ENCODE peak calls at places on chromosomes 1 and 21, in ten cellular contexts. One of them, this sample, is unnamed.

GRCh38 chr1:114558548-114558947 is 22.9 kb downstream of the BCAS2 start:
- DNase-seq in AG09319: no peak
- DNase-seq in fibroblast of lung: peak; percentile 11
- DNase-seq in cardiac muscle cell: peak; percentile 10
- DNase-seq in CD4-positive, alpha-beta T cell: no peak
- DNase-seq in AG04450: no peak
- DNase-seq in Calu3: no peak
- DNase-seq in breast epithelium: no peak
- DNase-seq in nephron progenitor cell: no peak
- DNase-seq in heart right ventricle: no peak
- DNase-seq in this sample: no peak

GRCh38 chr1:48177257-48177656 is 45.3 kb upstream of the SLC5A9 start:
- DNase-seq in AG09319: no peak
- DNase-seq in fibroblast of lung: peak; percentile 38
- DNase-seq in cardiac muscle cell: no peak
- DNase-seq in CD4-positive, alpha-beta T cell: no peak
- DNase-seq in AG04450: no peak
- DNase-seq in Calu3: no peak
- DNase-seq in breast epithelium: no peak
- DNase-seq in nephron progenitor cell: no peak
- DNase-seq in heart right ventricle: no peak
- DNase-seq in this sample: no peak

GRCh38 chr1:112083487-112083886 is 94.0 kb upstream of the KCND3 start:
- DNase-seq in AG09319: no peak
- DNase-seq in fibroblast of lung: peak; percentile 1
- DNase-seq in cardiac muscle cell: peak; percentile 76
- DNase-seq in CD4-positive, alpha-beta T cell: no peak
- DNase-seq in AG04450: no peak
- DNase-seq in Calu3: no peak
- DNase-seq in breast epithelium: no peak
- DNase-seq in nephron progenitor cell: peak; percentile 22
- DNase-seq in heart right ventricle: no peak
- DNase-seq in this sample: no peak

GRCh38 chr1:92754000-92754787 is 30.7 kb downstream of the EVI5 start:
- DNase-seq in AG09319: peak; percentile 65
- DNase-seq in fibroblast of lung: peak; percentile 80
- DNase-seq in cardiac muscle cell: no peak
- DNase-seq in CD4-positive, alpha-beta T cell: no peak
- DNase-seq in AG04450: peak; percentile 69
- DNase-seq in Calu3: no peak
- DNase-seq in breast epithelium: no peak
- DNase-seq in nephron progenitor cell: no peak
- DNase-seq in heart right ventricle: no peak
- DNase-seq in this sample: no peak

GRCh38 chr1:98557808-98558390 is 103.6 kb upstream of the SNX7 start:
- DNase-seq in AG09319: no peak
- DNase-seq in fibroblast of lung: no peak
- DNase-seq in cardiac muscle cell: peak; percentile 29
- DNase-seq in CD4-positive, alpha-beta T cell: no peak
- DNase-seq in AG04450: no peak
- DNase-seq in Calu3: no peak
- DNase-seq in breast epithelium: no peak
- DNase-seq in nephron progenitor cell: no peak
- DNase-seq in heart right ventricle: no peak
- DNase-seq in this sample: no peak

GRCh38 chr21:45938453-45938755 is 43.2 kb upstream of the COL6A1 start:
- DNase-seq in AG09319: no peak
- DNase-seq in fibroblast of lung: no peak
- DNase-seq in cardiac muscle cell: no peak
- DNase-seq in CD4-positive, alpha-beta T cell: no peak
- DNase-seq in AG04450: no peak
- DNase-seq in Calu3: no peak
- DNase-seq in breast epithelium: no peak
- DNase-seq in nephron progenitor cell: no peak
- DNase-seq in heart right ventricle: no peak
- DNase-seq in this sample: no peak

GRCh38 chr1:192809286-192810252 is 730 bp downstream of the RGS2 start:
- DNase-seq in AG09319: no peak
- DNase-seq in fibroblast of lung: peak; percentile 70
- DNase-seq in cardiac muscle cell: peak; percentile 54
- DNase-seq in CD4-positive, alpha-beta T cell: peak; percentile 23
- DNase-seq in AG04450: no peak
- DNase-seq in Calu3: peak; percentile 26
- DNase-seq in breast epithelium: no peak
- DNase-seq in nephron progenitor cell: no peak
- DNase-seq in heart right ventricle: peak; percentile 26
- DNase-seq in this sample: no peak

GRCh38 chr21:23471877-23472276 is 2135.4 kb downstream of the MRPL39 start:
- DNase-seq in AG09319: no peak
- DNase-seq in fibroblast of lung: no peak
- DNase-seq in cardiac muscle cell: no peak
- DNase-seq in CD4-positive, alpha-beta T cell: no peak
- DNase-seq in AG04450: no peak
- DNase-seq in Calu3: no peak
- DNase-seq in breast epithelium: no peak
- DNase-seq in nephron progenitor cell: no peak
- DNase-seq in heart right ventricle: no peak
- DNase-seq in this sample: no peak

GRCh38 chr1:213519098-213519497 is 468.1 kb downstream of the RPS6KC1 start:
- DNase-seq in AG09319: no peak
- DNase-seq in fibroblast of lung: no peak
- DNase-seq in cardiac muscle cell: no peak
- DNase-seq in CD4-positive, alpha-beta T cell: no peak
- DNase-seq in AG04450: no peak
- DNase-seq in Calu3: no peak
- DNase-seq in breast epithelium: no peak
- DNase-seq in nephron progenitor cell: no peak
- DNase-seq in heart right ventricle: no peak
- DNase-seq in this sample: no peak

GRCh38 chr1:212721388-212722247 is 22.0 kb upstream of the BATF3 start:
- DNase-seq in AG09319: no peak
- DNase-seq in fibroblast of lung: peak; percentile 67
- DNase-seq in cardiac muscle cell: no peak
- DNase-seq in CD4-positive, alpha-beta T cell: no peak
- DNase-seq in AG04450: no peak
- DNase-seq in Calu3: peak; percentile 58
- DNase-seq in breast epithelium: no peak
- DNase-seq in nephron progenitor cell: no peak
- DNase-seq in heart right ventricle: no peak
- DNase-seq in this sample: no peak

GRCh38 chr1:152926091-152926490 is 17.7 kb downstream of the IVL start:
- DNase-seq in AG09319: peak; percentile 22
- DNase-seq in fibroblast of lung: peak; percentile 22
- DNase-seq in cardiac muscle cell: no peak
- DNase-seq in CD4-positive, alpha-beta T cell: no peak
- DNase-seq in AG04450: no peak
- DNase-seq in Calu3: no peak
- DNase-seq in breast epithelium: no peak
- DNase-seq in nephron progenitor cell: no peak
- DNase-seq in heart right ventricle: no peak
- DNase-seq in this sample: no peak
- TF ChIP-seq CTCF in AG09319: peak; percentile 82
- TF ChIP-seq CTCF in fibroblast of lung: peak; percentile 90
- TF ChIP-seq CTCF in cardiac muscle cell: no peak
- TF ChIP-seq CTCF in CD4-positive, alpha-beta T cell: no peak
- TF ChIP-seq CTCF in AG04450: peak; percentile 33
- TF ChIP-seq CTCF in Calu3: peak; percentile 43
- TF ChIP-seq CTCF in breast epithelium: no peak
- TF ChIP-seq CTCF in nephron progenitor cell: no peak
- TF ChIP-seq CTCF in heart right ventricle: no peak
- TF ChIP-seq CTCF in this sample: no peak

DNA sequence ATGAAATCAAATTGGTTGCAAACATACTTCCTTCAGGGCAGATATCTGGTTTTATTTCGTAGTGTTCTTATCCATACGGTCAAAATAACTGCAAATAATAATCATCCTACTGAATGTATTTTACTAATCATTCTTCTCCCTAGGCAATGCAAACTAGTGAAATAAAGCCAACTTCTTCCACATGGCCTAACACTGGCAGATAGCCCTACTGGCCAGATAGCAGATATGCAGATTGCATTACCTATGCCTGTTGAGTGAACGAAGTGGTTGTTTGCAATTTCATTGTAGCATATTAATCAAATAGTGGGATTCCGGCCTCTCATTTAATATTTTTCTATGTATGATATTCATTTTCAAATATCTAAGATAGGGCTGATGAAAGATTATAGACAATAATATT is 116.2 kb downstream of the CENPF start:
- DNase-seq in AG09319: no peak
- DNase-seq in fibroblast of lung: no peak
- DNase-seq in cardiac muscle cell: no peak
- DNase-seq in CD4-positive, alpha-beta T cell: no peak
- DNase-seq in AG04450: no peak
- DNase-seq in Calu3: no peak
- DNase-seq in breast epithelium: no peak
- DNase-seq in nephron progenitor cell: no peak
- DNase-seq in heart right ventricle: no peak
- DNase-seq in this sample: no peak
- TF ChIP-seq CTCF in AG09319: no peak
- TF ChIP-seq CTCF in fibroblast of lung: no peak
- TF ChIP-seq CTCF in cardiac muscle cell: no peak
- TF ChIP-seq CTCF in CD4-positive, alpha-beta T cell: no peak
- TF ChIP-seq CTCF in AG04450: peak; percentile 38
- TF ChIP-seq CTCF in Calu3: peak; percentile 17
- TF ChIP-seq CTCF in breast epithelium: no peak
- TF ChIP-seq CTCF in nephron progenitor cell: no peak
- TF ChIP-seq CTCF in heart right ventricle: no peak
- TF ChIP-seq CTCF in this sample: no peak

GRCh38 chr1:220992705-220993052 is 113.4 kb downstream of the HLX start:
- DNase-seq in AG09319: no peak
- DNase-seq in fibroblast of lung: no peak
- DNase-seq in cardiac muscle cell: no peak
- DNase-seq in CD4-positive, alpha-beta T cell: no peak
- DNase-seq in AG04450: no peak
- DNase-seq in Calu3: no peak
- DNase-seq in breast epithelium: no peak
- DNase-seq in nephron progenitor cell: no peak
- DNase-seq in heart right ventricle: no peak
- DNase-seq in this sample: no peak

GRCh38 chr1:220991506-220991905 is 112.3 kb downstream of the HLX start:
- DNase-seq in AG09319: no peak
- DNase-seq in fibroblast of lung: no peak
- DNase-seq in cardiac muscle cell: no peak
- DNase-seq in CD4-positive, alpha-beta T cell: no peak
- DNase-seq in AG04450: no peak
- DNase-seq in Calu3: no peak
- DNase-seq in breast epithelium: no peak
- DNase-seq in nephron progenitor cell: no peak
- DNase-seq in heart right ventricle: no peak
- DNase-seq in this sample: no peak

GRCh38 chr1:220991959-220992704 is 112.9 kb downstream of the HLX start:
- DNase-seq in AG09319: no peak
- DNase-seq in fibroblast of lung: peak; percentile 85
- DNase-seq in cardiac muscle cell: no peak
- DNase-seq in CD4-positive, alpha-beta T cell: no peak
- DNase-seq in AG04450: no peak
- DNase-seq in Calu3: no peak
- DNase-seq in breast epithelium: no peak
- DNase-seq in nephron progenitor cell: no peak
- DNase-seq in heart right ventricle: no peak
- DNase-seq in this sample: no peak

GRCh38 chr1:220994671-220995070 is 115.4 kb downstream of the HLX start:
- DNase-seq in AG09319: no peak
- DNase-seq in fibroblast of lung: no peak
- DNase-seq in cardiac muscle cell: no peak
- DNase-seq in CD4-positive, alpha-beta T cell: no peak
- DNase-seq in AG04450: no peak
- DNase-seq in Calu3: no peak
- DNase-seq in breast epithelium: no peak
- DNase-seq in nephron progenitor cell: no peak
- DNase-seq in heart right ventricle: no peak
- DNase-seq in this sample: no peak

GRCh38 chr1:220990417-220991337 is 111.4 kb downstream of the HLX start:
- DNase-seq in AG09319: no peak
- DNase-seq in fibroblast of lung: peak; percentile 81
- DNase-seq in cardiac muscle cell: no peak
- DNase-seq in CD4-positive, alpha-beta T cell: no peak
- DNase-seq in AG04450: peak; percentile 21
- DNase-seq in Calu3: no peak
- DNase-seq in breast epithelium: no peak
- DNase-seq in nephron progenitor cell: no peak
- DNase-seq in heart right ventricle: no peak
- DNase-seq in this sample: no peak
- TF ChIP-seq CTCF in AG09319: peak; percentile 17
- TF ChIP-seq CTCF in fibroblast of lung: peak; percentile 15
- TF ChIP-seq CTCF in cardiac muscle cell: peak; percentile 9
- TF ChIP-seq CTCF in CD4-positive, alpha-beta T cell: no peak
- TF ChIP-seq CTCF in AG04450: peak; percentile 41
- TF ChIP-seq CTCF in Calu3: no peak
- TF ChIP-seq CTCF in breast epithelium: no peak
- TF ChIP-seq CTCF in nephron progenitor cell: no peak
- TF ChIP-seq CTCF in heart right ventricle: peak; percentile 30
- TF ChIP-seq CTCF in this sample: no peak

GRCh38 chr1:204456826-204457361 is 37.7 kb downstream of the PIK3C2B start:
- DNase-seq in AG09319: no peak
- DNase-seq in fibroblast of lung: peak; percentile 76
- DNase-seq in cardiac muscle cell: no peak
- DNase-seq in CD4-positive, alpha-beta T cell: no peak
- DNase-seq in AG04450: no peak
- DNase-seq in Calu3: no peak
- DNase-seq in breast epithelium: no peak
- DNase-seq in nephron progenitor cell: peak; percentile 32
- DNase-seq in heart right ventricle: peak; percentile 69
- DNase-seq in this sample: no peak

GRCh38 chr1:204455831-204456145 is 38.8 kb downstream of the PIK3C2B start:
- DNase-seq in AG09319: no peak
- DNase-seq in fibroblast of lung: no peak
- DNase-seq in cardiac muscle cell: no peak
- DNase-seq in CD4-positive, alpha-beta T cell: no peak
- DNase-seq in AG04450: no peak
- DNase-seq in Calu3: no peak
- DNase-seq in breast epithelium: no peak
- DNase-seq in nephron progenitor cell: no peak
- DNase-seq in heart right ventricle: no peak
- DNase-seq in this sample: no peak

GRCh38 chr1:204455063-204455830 is 39.4 kb downstream of the PIK3C2B start:
- DNase-seq in AG09319: no peak
- DNase-seq in fibroblast of lung: no peak
- DNase-seq in cardiac muscle cell: no peak
- DNase-seq in CD4-positive, alpha-beta T cell: no peak
- DNase-seq in AG04450: no peak
- DNase-seq in Calu3: no peak
- DNase-seq in breast epithelium: no peak
- DNase-seq in nephron progenitor cell: no peak
- DNase-seq in heart right ventricle: no peak
- DNase-seq in this sample: no peak

GRCh38 chr1:204459706-204460105 is 34.9 kb downstream of the PIK3C2B start:
- DNase-seq in AG09319: no peak
- DNase-seq in fibroblast of lung: no peak
- DNase-seq in cardiac muscle cell: no peak
- DNase-seq in CD4-positive, alpha-beta T cell: no peak
- DNase-seq in AG04450: no peak
- DNase-seq in Calu3: no peak
- DNase-seq in breast epithelium: no peak
- DNase-seq in nephron progenitor cell: no peak
- DNase-seq in heart right ventricle: no peak
- DNase-seq in this sample: no peak

DNA sequence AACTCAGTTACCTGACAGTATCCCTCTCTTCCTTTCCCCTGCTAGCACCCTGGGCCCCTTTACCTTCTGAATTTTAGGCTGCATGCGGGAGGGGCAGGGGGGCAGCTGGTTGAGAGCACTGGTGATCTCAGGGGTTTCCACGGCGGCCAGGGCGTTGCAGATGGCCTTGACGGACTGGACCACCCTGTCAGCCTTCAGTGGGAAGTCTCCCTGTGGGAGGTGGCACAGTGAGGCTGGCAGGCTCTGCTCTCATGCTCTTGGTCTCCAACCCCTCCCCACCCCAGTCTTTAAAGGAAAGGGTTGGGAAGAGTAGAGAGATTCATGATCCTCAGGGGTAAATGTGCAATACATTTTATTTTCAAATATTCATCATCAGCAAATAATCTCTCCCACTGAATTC is 36.9 kb downstream of the PIK3C2B start:
- DNase-seq in AG09319: no peak
- DNase-seq in fibroblast of lung: no peak
- DNase-seq in cardiac muscle cell: no peak
- DNase-seq in CD4-positive, alpha-beta T cell: no peak
- DNase-seq in AG04450: no peak
- DNase-seq in Calu3: no peak
- DNase-seq in breast epithelium: no peak
- DNase-seq in nephron progenitor cell: no peak
- DNase-seq in heart right ventricle: no peak
- DNase-seq in this sample: no peak
- TF ChIP-seq CTCF in AG09319: no peak
- TF ChIP-seq CTCF in fibroblast of lung: no peak
- TF ChIP-seq CTCF in cardiac muscle cell: no peak
- TF ChIP-seq CTCF in CD4-positive, alpha-beta T cell: no peak
- TF ChIP-seq CTCF in AG04450: no peak
- TF ChIP-seq CTCF in Calu3: no peak
- TF ChIP-seq CTCF in breast epithelium: no peak
- TF ChIP-seq CTCF in nephron progenitor cell: no peak
- TF ChIP-seq CTCF in heart right ventricle: no peak
- TF ChIP-seq CTCF in this sample: no peak